ENCODE peak calls at places on chromosomes 4 and X, in six cellular contexts. H is astrocyte of the spinal cord; C is smooth muscle cell of the brain vasculature; W is neural crest cell; T is activated T-cell treated with anti-CD3 and anti-CD28 coated beads, Interleukin-2, amount 50 U/mL, for 72 hours; R is dermis blood vessel endothelial cell. F is an unnamed sample.

GRCh38 chrX:74343970-74344622 is 40.1 kb downstream of the ZCCHC13 start:
- DNase-seq in H (peak; percentile 96), W (peak; percentile 56), T (peak; percentile 35), R (peak; percentile 90), C (peak; percentile 90), F (peak; percentile 90)

GRCh38 chrX:122046226-122046625 is 998.8 kb downstream of the GLUD2 start:
- DNase-seq in H (no peak), C (no peak), W (no peak), T (no peak), R (no peak), F (no peak)

GRCh38 chrX:95346854-95347253 is 1337.8 kb upstream of the DIAPH2 start:
- DNase-seq in R (no peak), H (peak; percentile 10), C (no peak), T (no peak), W (no peak), F (no peak)

GRCh38 chr4:6155996-6156395 is 44.4 kb downstream of the JAKMIP1 start:
- DNase-seq in T (no peak), R (no peak), W (no peak), H (no peak), C (no peak), F (no peak)

GRCh38 chrX:9279271-9279596 is 185.6 kb upstream of the TBL1X start:
- DNase-seq in T (no peak), C (no peak), H (peak; percentile 22), R (no peak), W (no peak), F (no peak)

GRCh38 chr4:126895988-126896570 is 736.7 kb upstream of the INTU start:
- DNase-seq in H (no peak), T (no peak), R (no peak), C (no peak), W (no peak), F (no peak)

GRCh38 chr4:6815029-6815836 is 32.7 kb downstream of the KIAA0232 start:
- DNase-seq in H (no peak), T (no peak), R (no peak), C (no peak), W (no peak), F (no peak)

GRCh38 chrX:53471346-53471745 is 37.2 kb upstream of the HSD17B10 start:
- DNase-seq in T (no peak), C (no peak), R (no peak), W (no peak), H (no peak), F (no peak)

GRCh38 chr4:95204873-95205272 is 343.9 kb downstream of the UNC5C start:
- DNase-seq in C (no peak), T (no peak), R (no peak), H (no peak), W (no peak), F (no peak)

GRCh38 chr4:13173974-13174373 is 310.2 kb downstream of the RAB28 start:
- DNase-seq in H (no peak), R (no peak), W (no peak), T (no peak), C (no peak), F (no peak)

GRCh38 chr4:149638073-149638472 is 177.6 kb downstream of the IQCM start:
- DNase-seq in H (peak; percentile 29), T (no peak), W (no peak), C (no peak), R (no peak), F (no peak)

GRCh38 chrX:16788477-16788876 is 2.2 kb downstream of the TXLNG start:
- DNase-seq in C (no peak), H (no peak), T (peak; percentile 6), W (no peak), R (no peak), F (no peak)

GRCh38 chr4:125168531-125168930 is 146.2 kb upstream of the FAT4 start:
- DNase-seq in W (no peak), R (no peak), C (no peak), H (no peak), T (no peak), F (no peak)

GRCh38 chrX:12138366-12139313 is at the start of gene FRMPD4:
- DNase-seq in T (no peak), H (no peak), R (peak; percentile 28), W (peak; percentile 9), C (no peak), F (no peak)

GRCh38 chr4:10083331-10083769 is 33.2 kb downstream of the WDR1 start:
- DNase-seq in H (no peak), W (no peak), T (no peak), C (no peak), R (no peak), F (no peak)

GRCh38 chr4:40507977-40508376 is 121.7 kb downstream of the RBM47 start:
- DNase-seq in C (no peak), R (peak; percentile 2), H (no peak), T (no peak), W (no peak), F (no peak)

GRCh38 chrX:34778961-34779360 is 121.9 kb upstream of the TMEM47 start:
- DNase-seq in C (no peak), H (peak; percentile 67), R (no peak), T (no peak), W (no peak), F (no peak)

GRCh38 chr4:95386410-95386809 is 162.4 kb downstream of the UNC5C start:
- DNase-seq in C (no peak), W (no peak), T (no peak), R (no peak), H (no peak), F (no peak)

GRCh38 chrX:2462780-2463179 is 38.0 kb downstream of the DHRSX start:
- DNase-seq in H (no peak), R (no peak), W (no peak), C (no peak), T (no peak), F (no peak)

GRCh38 chrX:39309721-39310152 is 508.5 kb downstream of the MID1IP1 start:
- DNase-seq in C (no peak), W (no peak), H (peak; percentile 7), R (peak; percentile 88), T (peak; percentile 54), F (no peak)

GRCh38 chr4:181792641-181793612 is 450.3 kb upstream of the TENM3 start:
- DNase-seq in R (no peak), W (no peak), C (no peak), T (no peak), H (no peak), F (no peak)

GRCh38 chr4:98245226-98245625 is 16.0 kb upstream of the RAP1GDS1 start:
- DNase-seq in H (no peak), T (no peak), W (no peak), C (no peak), R (no peak), F (no peak)

GRCh38 chr4:140928880-140929279 is 172.7 kb upstream of the TBC1D9 start:
- DNase-seq in H (no peak), T (no peak), W (no peak), R (no peak), C (no peak), F (no peak)

GRCh38 chrX:109959356-109959871 is 43.5 kb upstream of the TMEM164 start:
- DNase-seq in W (no peak), R (no peak), C (no peak), T (no peak), H (no peak), F (no peak)